ENCODE peak calls at places on chromosomes 7 and 10, in six cellular contexts. One of them, this sample, is unnamed.

GRCh38 chr7:138907438-138907837 is 73.8 kb downstream of the KIAA1549 start:
- DNase-seq in aorta: no peak
- DNase-seq in left cardiac atrium: no peak
- DNase-seq in H4: no peak
- DNase-seq in activated gamma-delta T cell treated with anti-CD3 and anti-CD28 coated beads, Interleukin-2, amount 50 U/mL, for 16 hours: no peak
- DNase-seq in endodermal cell: no peak
- DNase-seq in this sample: no peak

GRCh38 chr7:114298011-114298410 is 116.6 kb upstream of the FOXP2 start:
- DNase-seq in aorta: no peak
- DNase-seq in left cardiac atrium: no peak
- DNase-seq in H4: no peak
- DNase-seq in activated gamma-delta T cell treated with anti-CD3 and anti-CD28 coated beads, Interleukin-2, amount 50 U/mL, for 16 hours: no peak
- DNase-seq in endodermal cell: no peak
- DNase-seq in this sample: no peak

GRCh38 chr7:121603886-121604285 is 207.8 kb upstream of the FAM3C start:
- DNase-seq in aorta: no peak
- DNase-seq in left cardiac atrium: no peak
- DNase-seq in H4: no peak
- DNase-seq in activated gamma-delta T cell treated with anti-CD3 and anti-CD28 coated beads, Interleukin-2, amount 50 U/mL, for 16 hours: no peak
- DNase-seq in endodermal cell: no peak
- DNase-seq in this sample: no peak

GRCh38 chr7:158061031-158061630 is 526.5 kb downstream of the PTPRN2 start:
- DNase-seq in aorta: no peak
- DNase-seq in left cardiac atrium: no peak
- DNase-seq in H4: no peak
- DNase-seq in activated gamma-delta T cell treated with anti-CD3 and anti-CD28 coated beads, Interleukin-2, amount 50 U/mL, for 16 hours: no peak
- DNase-seq in endodermal cell: no peak
- DNase-seq in this sample: no peak

GRCh38 chr7:157596471-157596870 is 259.7 kb downstream of the DNAJB6 start:
- DNase-seq in aorta: no peak
- DNase-seq in left cardiac atrium: no peak
- DNase-seq in H4: no peak
- DNase-seq in activated gamma-delta T cell treated with anti-CD3 and anti-CD28 coated beads, Interleukin-2, amount 50 U/mL, for 16 hours: no peak
- DNase-seq in endodermal cell: no peak
- DNase-seq in this sample: no peak

GRCh38 chr7:149473251-149473650 is 12.4 kb upstream of the ZNF777 start:
- DNase-seq in aorta: no peak
- DNase-seq in left cardiac atrium: no peak
- DNase-seq in H4: no peak
- DNase-seq in activated gamma-delta T cell treated with anti-CD3 and anti-CD28 coated beads, Interleukin-2, amount 50 U/mL, for 16 hours: no peak
- DNase-seq in endodermal cell: no peak
- DNase-seq in this sample: no peak

GRCh38 chr10:6240254-6240653 is 37.5 kb downstream of the PFKFB3 start:
- DNase-seq in aorta: no peak
- DNase-seq in left cardiac atrium: no peak
- DNase-seq in H4: no peak
- DNase-seq in activated gamma-delta T cell treated with anti-CD3 and anti-CD28 coated beads, Interleukin-2, amount 50 U/mL, for 16 hours: no peak
- DNase-seq in endodermal cell: peak; percentile 11
- DNase-seq in this sample: no peak

GRCh38 chr7:41702635-41703371 is at the start of gene INHBA:
- DNase-seq in aorta: no peak
- DNase-seq in left cardiac atrium: peak; percentile 36
- DNase-seq in H4: peak; percentile 67
- DNase-seq in activated gamma-delta T cell treated with anti-CD3 and anti-CD28 coated beads, Interleukin-2, amount 50 U/mL, for 16 hours: no peak
- DNase-seq in endodermal cell: no peak
- DNase-seq in this sample: no peak

GRCh38 chr10:47444047-47444446 is 39.9 kb downstream of the ANXA8 start:
- DNase-seq in aorta: no peak
- DNase-seq in left cardiac atrium: no peak
- DNase-seq in H4: no peak
- DNase-seq in activated gamma-delta T cell treated with anti-CD3 and anti-CD28 coated beads, Interleukin-2, amount 50 U/mL, for 16 hours: no peak
- DNase-seq in endodermal cell: no peak
- DNase-seq in this sample: no peak

GRCh38 chr10:78390051-78390450 is 356.4 kb downstream of the RPS24 start:
- DNase-seq in aorta: no peak
- DNase-seq in left cardiac atrium: no peak
- DNase-seq in H4: no peak
- DNase-seq in activated gamma-delta T cell treated with anti-CD3 and anti-CD28 coated beads, Interleukin-2, amount 50 U/mL, for 16 hours: no peak
- DNase-seq in endodermal cell: no peak
- DNase-seq in this sample: no peak

GRCh38 chr7:128236924-128237586 is 4.0 kb upstream of the LEP start:
- DNase-seq in aorta: no peak
- DNase-seq in left cardiac atrium: no peak
- DNase-seq in H4: peak; percentile 100
- DNase-seq in activated gamma-delta T cell treated with anti-CD3 and anti-CD28 coated beads, Interleukin-2, amount 50 U/mL, for 16 hours: no peak
- DNase-seq in endodermal cell: no peak
- DNase-seq in this sample: no peak

GRCh38 chr10:30829921-30830671 is 200.5 kb upstream of the LYZL2 start:
- DNase-seq in aorta: no peak
- DNase-seq in left cardiac atrium: no peak
- DNase-seq in H4: no peak
- DNase-seq in activated gamma-delta T cell treated with anti-CD3 and anti-CD28 coated beads, Interleukin-2, amount 50 U/mL, for 16 hours: no peak
- DNase-seq in endodermal cell: no peak
- DNase-seq in this sample: no peak

GRCh38 chr10:75648854-75649253 is 217.4 kb downstream of the LRMDA start:
- DNase-seq in aorta: no peak
- DNase-seq in left cardiac atrium: no peak
- DNase-seq in H4: peak; percentile 37
- DNase-seq in activated gamma-delta T cell treated with anti-CD3 and anti-CD28 coated beads, Interleukin-2, amount 50 U/mL, for 16 hours: no peak
- DNase-seq in endodermal cell: no peak
- DNase-seq in this sample: no peak

GRCh38 chr7:127252736-127253288 is at the start of gene GRM8:
- DNase-seq in aorta: peak; percentile 59
- DNase-seq in left cardiac atrium: peak; percentile 72
- DNase-seq in H4: peak; percentile 38
- DNase-seq in activated gamma-delta T cell treated with anti-CD3 and anti-CD28 coated beads, Interleukin-2, amount 50 U/mL, for 16 hours: no peak
- DNase-seq in endodermal cell: peak; percentile 94
- DNase-seq in this sample: peak; percentile 9

GRCh38 chr7:114921636-114922150 is at the start of gene MDFIC:
- DNase-seq in aorta: no peak
- DNase-seq in left cardiac atrium: peak; percentile 26
- DNase-seq in H4: no peak
- DNase-seq in activated gamma-delta T cell treated with anti-CD3 and anti-CD28 coated beads, Interleukin-2, amount 50 U/mL, for 16 hours: no peak
- DNase-seq in endodermal cell: no peak
- DNase-seq in this sample: no peak

GRCh38 chr7:66837007-66837406 is 84.0 kb upstream of the TMEM248 start:
- DNase-seq in aorta: no peak
- DNase-seq in left cardiac atrium: no peak
- DNase-seq in H4: peak; percentile 38
- DNase-seq in activated gamma-delta T cell treated with anti-CD3 and anti-CD28 coated beads, Interleukin-2, amount 50 U/mL, for 16 hours: no peak
- DNase-seq in endodermal cell: peak; percentile 88
- DNase-seq in this sample: no peak

GRCh38 chr10:101818958-101819633 is 852 bp upstream of the OGA start:
- DNase-seq in aorta: no peak
- DNase-seq in left cardiac atrium: no peak
- DNase-seq in H4: no peak
- DNase-seq in activated gamma-delta T cell treated with anti-CD3 and anti-CD28 coated beads, Interleukin-2, amount 50 U/mL, for 16 hours: no peak
- DNase-seq in endodermal cell: no peak
- DNase-seq in this sample: peak; percentile 19

GRCh38 chr7:71019703-71020102 is 112.2 kb upstream of the GALNT17 start:
- DNase-seq in aorta: peak; percentile 64
- DNase-seq in left cardiac atrium: peak; percentile 33
- DNase-seq in H4: no peak
- DNase-seq in activated gamma-delta T cell treated with anti-CD3 and anti-CD28 coated beads, Interleukin-2, amount 50 U/mL, for 16 hours: no peak
- DNase-seq in endodermal cell: no peak
- DNase-seq in this sample: no peak

GRCh38 chr7:44750921-44751571 is 2.4 kb downstream of the ZMIZ2 start:
- DNase-seq in aorta: no peak
- DNase-seq in left cardiac atrium: no peak
- DNase-seq in H4: no peak
- DNase-seq in activated gamma-delta T cell treated with anti-CD3 and anti-CD28 coated beads, Interleukin-2, amount 50 U/mL, for 16 hours: peak; percentile 32
- DNase-seq in endodermal cell: peak; percentile 51
- DNase-seq in this sample: no peak

This sample was measured in prostate gland.